ENCODE peak calls at places on chromosome 20, in nine cellular contexts. T is cardiac muscle cell, C is left ventricle myocardium inferior, B is GM23338, G is lower lobe of right lung, N is coronary artery, F is upper lobe of left lung, P is endodermal cell, Z is SK-N-SH. J is an unnamed sample.

GRCh38 chr20:4073852-4074741 is 58.7 kb upstream of the RNF24 start:
- DNase-seq in F (no peak), N (no peak), T (no peak), C (no peak), Z (no peak), B (peak), P (no peak), G (no peak), J (no peak)

GRCh38 chr20:24657878-24658620 is 188.6 kb downstream of the SYNDIG1 start:
- DNase-seq in P (no peak), C (no peak), T (no peak), G (no peak), F (no peak), B (no peak), Z (no peak), N (no peak), J (no peak)

GRCh38 chr20:539848-540247 is 3.7 kb downstream of the CSNK2A1 start:
- DNase-seq in Z (no peak), T (no peak), B (peak), C (no peak), P (no peak), F (no peak), N (no peak), G (no peak), J (peak)

GRCh38 chr20:50151034-50151743 is 2.3 kb downstream of the PEDS1 start:
- DNase-seq in T (no peak), P (no peak), G (no peak), N (no peak), Z (no peak), F (no peak), C (no peak), B (peak), J (no peak)

GRCh38 chr20:14235355-14235754 is 102.1 kb downstream of the FLRT3 start:
- DNase-seq in N (no peak), T (no peak), Z (no peak), C (no peak), F (no peak), P (no peak), B (no peak), G (no peak), J (no peak)

GRCh38 chr20:15235799-15236198 is 898.4 kb upstream of the FLRT3 start:
- DNase-seq in G (no peak), C (no peak), B (no peak), N (no peak), F (no peak), Z (no peak), T (no peak), P (no peak), J (no peak)

GRCh38 chr20:57693002-57693582 is 16.7 kb downstream of the PMEPA1 start:
- DNase-seq in Z (no peak), N (no peak), C (no peak), T (no peak), F (peak), P (peak), B (peak), G (peak), J (peak)

GRCh38 chr20:19890358-19891117 is 126.6 kb upstream of the NAA20 start:
- DNase-seq in T (no peak), F (no peak), P (no peak), N (no peak), B (no peak), G (no peak), C (no peak), Z (no peak), J (no peak)

GRCh38 chr20:38534756-38535155 is 46.2 kb upstream of the ADIG start:
- DNase-seq in Z (no peak), B (no peak), F (peak), N (no peak), P (no peak), G (no peak), T (no peak), C (no peak), J (no peak)

GRCh38 chr20:57651977-57652864 is 32.0 kb upstream of the ZBP1 start:
- DNase-seq in C (no peak), B (no peak), Z (peak), F (peak), P (no peak), G (peak), T (no peak), N (peak), J (peak)

GRCh38 chr20:50245561-50246366 is 55.1 kb downstream of the CEBPB start:
- DNase-seq in N (no peak), P (no peak), B (no peak), Z (no peak), F (no peak), T (no peak), G (no peak), C (no peak), J (peak)

GRCh38 chr20:37935435-37935834 is 32.5 kb downstream of the VSTM2L start:
- DNase-seq in F (no peak), N (no peak), G (no peak), Z (no peak), C (no peak), T (no peak), B (no peak), P (no peak), J (no peak)

GRCh38 chr20:45752747-45753146 is 30.6 kb downstream of the SPINT4 start:
- DNase-seq in P (no peak), F (no peak), T (no peak), G (no peak), B (no peak), Z (no peak), N (no peak), C (no peak), J (no peak)

GRCh38 chr20:21505810-21506530 is 7.9 kb downstream of the NKX2-2 start:
- DNase-seq in T (peak), C (no peak), P (peak), N (peak), B (peak), G (peak), Z (peak), F (peak), J (no peak)

GRCh38 chr20:64131406-64131805 is 24.0 kb upstream of the NPBWR2 start:
- DNase-seq in P (peak), B (no peak), G (peak), Z (peak), T (no peak), C (no peak), N (no peak), F (no peak), J (peak)

GRCh38 chr20:31818376-31818908 is 714 bp upstream of the MYLK2 start:
- DNase-seq in F (no peak), B (no peak), C (no peak), Z (no peak), T (no peak), P (no peak), G (no peak), N (peak), J (no peak)

GRCh38 chr20:2149507-2149906 is 47.9 kb downstream of the STK35 start:
- DNase-seq in P (no peak), F (no peak), N (no peak), C (no peak), T (no peak), Z (no peak), G (no peak), B (peak), J (no peak)

GRCh38 chr20:5001174-5002076 is at the start of gene SLC23A2:
- DNase-seq in P (peak), C (peak), T (peak), F (peak), B (peak), N (no peak), Z (peak), G (peak), J (peak)

GRCh38 chr20:16158976-16159286 is 414.3 kb downstream of the KIF16B start:
- DNase-seq in C (no peak), G (no peak), Z (no peak), B (no peak), P (no peak), N (no peak), T (no peak), F (no peak), J (no peak)

GRCh38 chr20:3687655-3688054 is 5.8 kb upstream of the ADAM33 start:
- DNase-seq in Z (no peak), G (no peak), P (no peak), N (no peak), C (no peak), B (peak), F (no peak), T (no peak), J (no peak)

GRCh38 chr20:31968299-31969126 is 562 bp downstream of the XKR7 start:
- DNase-seq in F (peak), C (peak), Z (peak), T (peak), G (peak), P (peak), N (no peak), B (peak), J (peak)

DNA sequence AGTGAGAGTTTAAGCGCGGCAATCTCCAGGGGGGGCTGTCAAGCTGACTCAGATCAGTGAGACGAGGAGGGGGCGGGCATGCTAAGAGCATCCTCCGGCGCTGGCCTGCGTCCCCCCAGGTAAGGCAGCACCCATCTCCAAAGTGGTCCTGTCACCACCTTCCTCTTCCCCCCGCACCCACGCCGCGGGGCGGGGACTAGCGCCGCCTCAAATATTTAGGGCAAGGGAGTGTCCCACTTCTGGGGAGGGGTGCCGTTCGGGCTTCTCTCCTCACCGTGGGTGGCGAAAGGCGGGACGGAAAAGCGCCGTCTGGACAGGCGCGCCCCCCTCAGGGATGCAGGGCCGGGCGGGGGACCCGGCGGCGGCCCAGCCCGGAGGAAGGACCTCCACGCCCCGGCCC is 366 bp upstream of the TOX2 start:
- DNase-seq in P (no peak), G (no peak), B (no peak), Z (no peak), C (no peak), N (no peak), T (no peak), F (peak), J (no peak)
- H3K27ac ChIP-seq in P (no peak), G (no peak), B (no peak), Z (no peak), C (no peak), N (no peak), T (no peak), F (peak), J (no peak)

GRCh38 chr20:59751075-59751711 is 146.9 kb downstream of the PHACTR3 start:
- DNase-seq in T (no peak), P (peak), F (peak), G (peak), B (peak), N (no peak), Z (peak), C (peak), J (peak)
- TF ChIP-seq CTCF in T (peak), P (peak), F (peak), G (peak), B (peak), N (peak), Z (peak), C (peak), J (peak)

GRCh38 chr20:34566978-34567884 is 8.7 kb downstream of the MAP1LC3A start:
- DNase-seq in T (no peak), F (peak), C (no peak), Z (no peak), B (no peak), P (no peak), G (peak), N (no peak), J (no peak)

GRCh38 chr20:34569598-34569997 is 11.1 kb downstream of the MAP1LC3A start:
- DNase-seq in G (no peak), F (no peak), N (no peak), P (peak), C (no peak), Z (no peak), T (no peak), B (no peak), J (no peak)

GRCh38 chr20:34570859-34571306 is 12.4 kb downstream of the MAP1LC3A start:
- DNase-seq in T (peak), B (no peak), N (no peak), F (no peak), P (peak), C (no peak), G (no peak), Z (no peak), J (no peak)

GRCh38 chr20:34564810-34565209 is 6.3 kb downstream of the MAP1LC3A start:
- DNase-seq in Z (no peak), N (no peak), F (no peak), G (no peak), B (no peak), T (no peak), P (no peak), C (no peak), J (no peak)

DNA sequence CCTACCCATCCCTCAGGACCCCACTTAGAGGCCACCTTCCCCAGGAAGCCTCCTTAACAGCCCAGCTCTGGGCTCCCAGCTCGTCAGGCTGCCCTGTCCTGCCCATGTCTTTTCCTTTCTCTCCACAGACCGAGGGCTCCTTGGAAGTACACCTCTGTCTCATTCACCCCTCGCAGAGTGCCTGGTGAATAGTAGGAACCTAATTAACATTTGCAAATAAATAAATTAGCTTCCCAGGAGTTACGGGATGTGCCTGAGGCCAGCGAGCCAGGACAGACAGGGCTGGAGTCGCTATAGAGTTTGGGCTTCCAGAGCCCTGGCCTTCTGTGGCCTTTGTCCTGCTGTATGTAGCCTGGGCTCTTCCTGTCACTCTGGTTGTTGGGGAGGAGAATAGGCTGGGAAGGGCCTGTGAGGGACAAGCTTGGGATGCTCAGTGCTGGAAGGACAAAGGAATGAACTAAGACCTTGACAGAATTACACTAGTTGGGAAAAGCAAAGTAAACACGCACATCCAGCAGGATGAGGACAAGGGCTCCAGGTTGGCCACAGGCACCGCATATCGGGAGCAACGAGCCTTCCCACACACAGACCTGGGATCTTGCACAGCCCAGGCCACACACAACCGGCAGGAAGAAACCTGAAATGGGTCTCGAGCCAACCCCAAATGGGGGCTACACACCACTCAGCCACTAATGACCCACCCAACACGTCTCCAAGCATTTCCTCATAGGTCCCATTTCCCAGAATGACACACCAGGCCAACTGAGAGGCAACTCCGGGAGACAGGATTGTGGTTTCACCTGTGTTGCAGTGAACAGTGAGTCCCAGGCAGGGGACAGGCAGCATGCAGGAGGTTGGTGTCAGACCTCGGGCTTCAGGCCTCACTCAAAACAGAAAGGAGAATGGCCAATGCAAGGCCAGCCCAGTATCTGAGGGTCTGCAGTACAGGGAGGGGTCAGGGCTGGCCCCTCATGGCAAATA is 9.7 kb downstream of the MAP1LC3A start:
- DNase-seq in P (peak), C (no peak), F (no peak), G (no peak), B (peak), Z (no peak), T (no peak), N (no peak), J (no peak)
- H3K27ac ChIP-seq in P (no peak), C (no peak), F (no peak), G (peak), B (no peak), Z (no peak), T (no peak), N (no peak), J (no peak)

DNA sequence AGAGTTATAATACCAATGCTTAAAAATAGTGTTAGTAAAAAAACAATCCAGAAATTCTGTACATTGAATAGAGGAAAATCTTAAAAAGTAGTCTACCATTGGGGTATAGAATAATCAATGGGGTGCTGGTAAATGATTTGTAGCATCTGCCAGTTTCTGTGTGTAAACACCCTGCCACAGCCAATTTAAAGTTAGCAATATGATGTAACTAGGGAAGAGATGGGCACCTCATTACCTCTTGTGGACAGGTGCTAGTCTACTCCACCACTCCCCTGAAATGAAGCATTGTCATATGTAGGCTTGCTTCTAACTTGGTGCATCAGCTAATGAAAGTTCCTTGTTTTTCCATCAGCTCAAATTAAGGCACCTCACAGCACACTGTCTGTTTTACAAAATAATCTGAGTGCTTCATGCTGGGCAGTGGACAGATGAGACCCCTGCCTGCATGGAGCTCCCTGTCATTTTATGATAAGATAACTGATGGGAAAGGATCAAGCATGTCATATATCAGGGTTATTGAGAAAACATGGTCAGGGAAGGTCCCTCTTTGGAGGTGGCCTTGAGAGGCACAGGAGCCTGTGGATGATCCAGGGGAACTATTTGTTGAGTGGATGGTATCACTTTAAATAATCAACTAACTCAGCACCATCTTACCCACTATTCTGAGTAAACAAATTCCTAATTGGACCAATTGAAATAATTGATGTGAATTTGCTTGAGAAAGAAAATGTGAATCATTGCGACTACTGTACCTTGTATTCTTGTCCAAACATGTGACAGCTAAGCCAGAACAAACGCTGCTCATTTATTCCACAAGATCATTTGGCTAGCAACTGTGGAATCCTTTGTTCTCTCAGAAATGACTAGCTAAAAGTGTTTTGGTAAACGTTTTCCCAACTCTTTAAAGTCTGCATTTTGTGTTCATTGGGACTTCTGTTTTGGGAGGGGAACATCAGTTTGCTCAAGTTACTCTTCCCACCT is 45.9 kb upstream of the CSE1L start:
- DNase-seq in Z (no peak), N (no peak), F (no peak), P (no peak), B (no peak), G (no peak), T (no peak), C (no peak), J (no peak)
- TF ChIP-seq CTCF in Z (no peak), N (no peak), F (no peak), P (no peak), B (no peak), G (no peak), T (no peak), C (no peak), J (no peak)